ENCODE peak calls at places on chromosomes 11 and 22, in eight cellular contexts. Q is DMS53; E is activated CD4-positive, CD25-positive, alpha-beta regulatory T cell treated with anti-CD3 and anti-CD28 coated beads, Interleukin-2, amount 50 U/mL, for 72 hours; L is ACHN; M is HCEC 1CT; C is right cardiac atrium; X is AG09319; K is H54. O is an unnamed sample.

GRCh38 chr11:2794947-2795346 is 90.6 kb downstream of the CDKN1C start:
- DNase-seq in Q (no peak), E (no peak), L (no peak), M (no peak), C (peak), X (no peak), K (no peak), O (no peak)

GRCh38 chr11:1360835-1361357 is 28.8 kb upstream of the BRSK2 start:
- DNase-seq in Q (no peak), E (no peak), L (no peak), M (no peak), C (peak), X (no peak), K (no peak), O (no peak)

GRCh38 chr22:35620624-35621245 is 3.6 kb upstream of the MB start:
- DNase-seq in Q (peak), E (no peak), L (no peak), M (no peak), C (no peak), X (no peak), K (no peak), O (no peak)

GRCh38 chr22:45131749-45132148 is 32.0 kb upstream of the NUP50 start:
- DNase-seq in Q (no peak), E (no peak), L (no peak), M (no peak), C (peak), X (no peak), K (no peak), O (no peak)

GRCh38 chr11:76077575-76078150 is 128.6 kb downstream of the WNT11 start:
- DNase-seq in Q (no peak), E (no peak), L (no peak), M (no peak), C (no peak), X (no peak), K (no peak), O (no peak)

GRCh38 chr11:83815736-83816135 is 529.6 kb upstream of the CCDC90B start:
- DNase-seq in Q (peak), E (no peak), L (no peak), M (no peak), C (no peak), X (no peak), K (no peak), O (no peak)

GRCh38 chr11:12848413-12848812 is 160.7 kb upstream of the RASSF10 start:
- DNase-seq in Q (no peak), E (no peak), L (no peak), M (no peak), C (no peak), X (no peak), K (no peak), O (no peak)

GRCh38 chr11:74989269-74989655 is 529 bp downstream of the NEU3 start:
- DNase-seq in Q (peak), E (no peak), L (no peak), M (peak), C (no peak), X (no peak), K (no peak), O (no peak)

GRCh38 chr11:73218106-73218829 is at the start of gene P2RY2:
- DNase-seq in Q (peak), E (peak), L (peak), M (no peak), C (peak), X (no peak), K (no peak), O (peak)

GRCh38 chr11:1733716-1734351 is 16.6 kb downstream of the IFITM10 start:
- DNase-seq in Q (no peak), E (no peak), L (no peak), M (no peak), C (no peak), X (no peak), K (no peak), O (no peak)

GRCh38 chr22:32244547-32244946 is 10.6 kb downstream of the SLC5A4 start:
- DNase-seq in Q (no peak), E (no peak), L (no peak), M (no peak), C (no peak), X (no peak), K (no peak), O (no peak)

GRCh38 chr11:126700773-126701554 is 299.6 kb downstream of the KIRREL3 start:
- DNase-seq in Q (no peak), E (no peak), L (no peak), M (no peak), C (no peak), X (no peak), K (no peak), O (no peak)

GRCh38 chr11:6233984-6234313 is 487 bp downstream of the FHIP1B start:
- DNase-seq in Q (peak), E (no peak), L (peak), M (no peak), C (peak), X (no peak), K (no peak), O (no peak)

GRCh38 chr11:47477323-47477722 is 28.4 kb upstream of the RAPSN start:
- DNase-seq in Q (no peak), E (no peak), L (no peak), M (peak), C (no peak), X (no peak), K (no peak), O (no peak)

GRCh38 chr11:123653997-123654565 is 343 bp downstream of the SCN3B start:
- DNase-seq in Q (peak), E (peak), L (peak), M (no peak), C (peak), X (no peak), K (no peak), O (peak)

GRCh38 chr11:67113231-67113721 is 5.8 kb upstream of the KDM2A start:
- DNase-seq in Q (no peak), E (no peak), L (no peak), M (no peak), C (no peak), X (no peak), K (no peak), O (no peak)

O was measured in HT-29.